ENCODE peak calls at places on chromosomes 3 and 15, in nine cellular contexts. H, Y, V, J, F, O, N, W and L are unnamed samples.

GRCh38 chr3:188772886-188773285 is 398.9 kb upstream of the TPRG1 start:
- DNase-seq in H (peak), Y (no peak), V (no peak), J (peak), F (peak), O (no peak), N (no peak), W (no peak), L (no peak)

GRCh38 chr15:37038036-37038715 is 62.2 kb downstream of the MEIS2 start:
- DNase-seq in H (no peak), Y (no peak), V (no peak), J (no peak), F (peak), O (no peak), N (no peak), W (no peak), L (no peak)

GRCh38 chr15:65956307-65956706 is 87.0 kb downstream of the RAB11A start:
- DNase-seq in H (no peak), Y (no peak), V (no peak), J (no peak), F (no peak), O (no peak), N (no peak), W (no peak), L (no peak)

GRCh38 chr15:73897441-73898261 is 24.3 kb downstream of the TBC1D21 start:
- DNase-seq in H (peak), Y (peak), V (peak), J (peak), F (peak), O (peak), N (peak), W (peak), L (peak)

GRCh38 chr15:67783303-67783702 is 42.0 kb upstream of the SKOR1 start:
- DNase-seq in H (no peak), Y (peak), V (no peak), J (no peak), F (no peak), O (no peak), N (no peak), W (no peak), L (no peak)

GRCh38 chr15:31317980-31318342 is 8.7 kb upstream of the KLF13 start:
- DNase-seq in H (no peak), Y (no peak), V (no peak), J (peak), F (no peak), O (no peak), N (no peak), W (no peak), L (no peak)

GRCh38 chr15:101372149-101372577 is 77.1 kb upstream of the SNRPA1 start:
- DNase-seq in H (no peak), Y (peak), V (no peak), J (peak), F (peak), O (no peak), N (no peak), W (no peak), L (no peak)

GRCh38 chr15:85024509-85025336 is 43.1 kb downstream of the PDE8A start:
- DNase-seq in H (peak), Y (no peak), V (no peak), J (peak), F (peak), O (no peak), N (no peak), W (no peak), L (no peak)

GRCh38 chr15:72859023-72859756 is 75.6 kb upstream of the ADPGK start:
- DNase-seq in H (no peak), Y (peak), V (no peak), J (no peak), F (no peak), O (no peak), N (no peak), W (no peak), L (no peak)

GRCh38 chr3:119885746-119886530 is 104.0 kb downstream of the NR1I2 start:
- DNase-seq in H (no peak), Y (no peak), V (no peak), J (peak), F (no peak), O (no peak), N (no peak), W (no peak), L (no peak)

GRCh38 chr15:69827751-69828150 is 270.0 kb downstream of the TLE3 start:
- DNase-seq in H (no peak), Y (no peak), V (no peak), J (no peak), F (no peak), O (no peak), N (no peak), W (no peak), L (no peak)

GRCh38 chr3:69197922-69198540 is 75.6 kb upstream of the LMOD3 start:
- DNase-seq in H (no peak), Y (peak), V (no peak), J (no peak), F (no peak), O (no peak), N (no peak), W (no peak), L (no peak)

GRCh38 chr15:99452010-99452409 is 113.8 kb upstream of the MEF2A start:
- DNase-seq in H (no peak), Y (no peak), V (no peak), J (no peak), F (no peak), O (no peak), N (no peak), W (peak), L (no peak)

GRCh38 chr15:99454107-99454809 is 111.5 kb upstream of the MEF2A start:
- DNase-seq in H (no peak), Y (no peak), V (no peak), J (no peak), F (no peak), O (no peak), N (no peak), W (no peak), L (no peak)

GRCh38 chr15:99453646-99454045 is 112.1 kb upstream of the MEF2A start:
- DNase-seq in H (no peak), Y (no peak), V (no peak), J (no peak), F (no peak), O (no peak), N (no peak), W (no peak), L (no peak)

GRCh38 chr15:99451484-99451883 is 114.3 kb upstream of the MEF2A start:
- DNase-seq in H (no peak), Y (no peak), V (no peak), J (no peak), F (no peak), O (no peak), N (no peak), W (peak), L (no peak)

DNA sequence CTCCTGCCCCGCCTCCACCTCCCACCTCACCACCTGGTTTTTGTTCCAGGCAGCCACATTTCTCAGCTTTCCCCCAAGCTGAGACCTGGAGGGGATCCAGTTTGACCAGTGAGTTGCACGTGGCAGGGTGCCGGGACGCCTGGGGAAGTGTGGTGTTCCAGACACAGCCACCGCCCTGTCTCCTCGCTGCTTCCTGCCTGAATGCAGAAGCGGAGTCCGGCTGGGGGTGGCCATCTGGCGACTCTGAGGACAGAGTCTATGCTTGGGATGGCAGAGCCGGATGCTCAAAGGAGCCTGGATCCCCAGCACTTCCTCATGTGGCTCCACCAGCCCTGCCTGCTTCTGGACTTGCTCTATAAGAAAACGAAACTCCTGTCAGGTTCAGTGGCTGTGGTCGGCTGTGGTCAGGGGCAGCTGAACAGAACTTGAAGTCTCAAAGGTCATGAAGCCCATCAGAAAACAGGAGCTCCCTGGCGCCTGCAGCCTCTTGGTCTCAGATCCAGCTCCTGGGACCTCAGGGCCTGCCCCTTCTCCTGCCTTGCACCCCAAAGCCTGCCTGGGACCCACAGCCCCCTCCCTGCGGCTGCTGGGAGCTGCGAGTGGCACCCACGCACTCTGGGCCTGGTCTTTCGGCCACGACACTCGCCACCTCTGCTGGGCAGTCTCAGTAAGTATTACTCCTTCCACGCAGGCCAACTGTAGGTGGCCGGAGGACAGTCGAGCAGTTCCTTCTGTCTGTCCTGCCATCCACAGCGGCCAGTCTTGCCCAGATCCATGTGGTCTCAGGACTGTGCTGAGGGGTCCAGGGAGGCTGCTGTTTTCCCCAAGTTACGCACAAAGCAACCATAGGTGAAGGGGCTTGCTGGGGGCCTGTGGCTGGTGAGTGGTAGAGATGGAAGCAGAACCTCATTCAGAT is 112.8 kb upstream of the MEF2A start:
- DNase-seq in H (no peak), Y (peak), V (peak), J (no peak), F (peak), O (peak), N (peak), W (peak), L (no peak)
- H3K4me3 ChIP-seq in H (no peak), Y (no peak), V (peak), J (no peak), F (peak), O (no peak), N (no peak), W (no peak), L (no peak)

DNA sequence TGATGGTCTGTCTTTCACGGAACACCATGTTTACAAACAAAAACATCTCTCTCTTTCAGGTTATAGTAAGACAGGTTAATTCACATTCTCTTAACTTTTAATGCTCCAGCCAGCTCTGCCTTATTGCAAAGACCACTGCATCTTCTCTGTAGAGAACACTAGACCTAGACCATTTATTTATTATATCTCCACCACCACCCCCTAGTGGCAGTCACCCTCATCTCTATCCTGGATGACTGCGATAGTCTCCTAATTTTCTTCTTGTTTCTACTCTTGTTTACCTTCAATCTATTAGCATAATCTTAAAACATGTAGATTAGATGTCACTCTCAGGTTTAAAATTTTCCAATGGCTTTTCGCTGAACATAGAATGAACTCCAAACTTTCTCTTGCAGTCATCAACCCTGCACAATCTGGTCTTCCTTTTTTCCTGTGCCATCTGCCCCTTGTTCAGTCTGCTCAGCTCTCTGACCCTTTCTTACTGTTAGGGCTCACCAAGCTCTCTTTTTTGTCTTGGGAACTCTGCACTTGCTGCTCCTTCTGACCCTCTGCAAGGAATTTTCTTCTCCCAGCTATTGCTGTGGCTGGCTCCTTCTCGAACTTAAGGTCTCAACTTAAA is 155.6 kb downstream of the SQOR start:
- DNase-seq in H (peak), Y (peak), V (no peak), J (peak), F (peak), O (peak), N (peak), W (no peak), L (no peak)
- TF ChIP-seq CTCF in H (peak), Y (peak), V (peak), J (peak), F (peak), O (peak), N (peak), W (peak), L (peak)

GRCh38 chr3:138938877-138939562 is 7.9 kb downstream of the FOXL2 start:
- DNase-seq in H (no peak), Y (no peak), V (no peak), J (no peak), F (no peak), O (no peak), N (no peak), W (no peak), L (no peak)
- H3K4me3 ChIP-seq in H (no peak), Y (no peak), V (no peak), J (no peak), F (no peak), O (no peak), N (no peak), W (no peak), L (no peak)

DNA sequence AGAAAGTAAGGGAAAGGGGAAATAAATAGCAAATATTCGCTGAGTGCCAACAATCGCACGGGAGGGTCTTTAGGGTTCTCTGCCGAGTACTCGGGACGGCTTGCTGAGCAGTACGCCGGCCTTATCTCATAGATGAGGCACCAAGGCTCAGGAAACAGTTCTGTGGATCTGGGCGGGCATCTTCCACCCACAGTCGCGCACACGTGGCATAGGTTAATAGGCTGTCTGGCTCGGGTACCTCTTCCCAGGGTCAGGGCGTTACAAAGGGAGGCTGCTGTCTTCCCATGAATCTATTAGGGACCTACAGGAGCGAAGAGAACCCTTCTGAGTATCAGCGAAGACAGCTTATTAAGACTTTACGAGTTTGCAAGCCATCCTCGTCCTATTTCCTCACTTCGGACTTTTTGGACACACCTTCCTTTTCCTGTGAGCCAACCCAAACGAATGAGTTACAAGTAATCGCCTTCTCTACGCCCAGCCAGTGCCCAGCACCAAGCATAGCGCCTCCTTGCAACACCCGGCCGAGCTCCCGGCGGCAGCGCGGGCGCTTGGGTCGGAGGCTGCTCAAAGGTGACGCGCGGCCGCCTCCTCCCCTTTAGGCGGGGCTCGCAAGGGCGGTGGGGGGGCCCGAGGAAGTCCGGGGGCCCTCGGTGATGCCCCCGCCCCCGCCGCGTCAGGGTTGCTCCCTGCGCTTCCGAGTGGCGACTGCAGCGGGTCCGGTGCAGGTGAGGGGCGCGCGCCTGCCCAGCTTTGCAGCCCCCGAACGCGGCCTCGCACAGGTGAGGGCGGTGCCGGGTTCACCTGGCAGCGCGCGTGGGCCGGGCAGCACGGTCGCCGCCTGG is at the start of gene MCTP2:
- DNase-seq in H (peak), Y (peak), V (peak), J (peak), F (peak), O (peak), N (peak), W (peak), L (no peak)
- TF ChIP-seq CTCF in H (no peak), Y (peak), V (no peak), J (no peak), F (no peak), O (no peak), N (peak), W (no peak), L (no peak)

DNA sequence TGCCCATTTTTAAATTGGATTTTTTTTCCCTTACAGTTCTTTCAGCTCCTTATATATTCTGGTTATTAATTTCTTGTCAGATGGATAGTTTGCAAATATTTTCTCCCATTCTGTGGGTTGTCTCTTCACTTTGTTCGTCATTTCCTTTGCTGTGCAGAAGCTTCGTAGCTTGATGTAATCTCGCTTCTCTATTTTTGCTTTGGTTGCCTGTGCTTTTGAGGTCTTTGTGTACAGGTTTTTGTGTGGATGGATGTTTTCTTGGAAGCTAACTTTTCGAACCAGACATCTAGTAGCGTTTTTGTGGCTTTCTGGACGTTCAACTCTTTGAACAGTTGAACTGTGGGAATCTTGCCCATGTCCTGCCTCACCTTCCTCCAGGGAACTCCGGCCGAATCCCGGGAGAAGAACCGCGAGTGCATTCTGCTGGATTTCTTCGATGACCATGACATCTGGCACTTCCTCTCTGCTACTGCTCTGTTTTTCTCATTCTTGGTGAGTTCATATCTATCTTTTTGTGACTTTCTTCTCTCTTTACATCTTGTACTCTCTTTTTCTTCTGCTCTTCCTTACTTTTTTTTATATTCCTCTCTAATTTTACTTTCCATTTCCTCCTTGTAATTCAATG is 70.6 kb downstream of the USF3 start:
- DNase-seq in H (no peak), Y (no peak), V (no peak), J (no peak), F (no peak), O (no peak), N (no peak), W (no peak), L (no peak)
- H3K4me3 ChIP-seq in H (no peak), Y (no peak), V (peak), J (no peak), F (no peak), O (no peak), N (no peak), W (no peak), L (no peak)

DNA sequence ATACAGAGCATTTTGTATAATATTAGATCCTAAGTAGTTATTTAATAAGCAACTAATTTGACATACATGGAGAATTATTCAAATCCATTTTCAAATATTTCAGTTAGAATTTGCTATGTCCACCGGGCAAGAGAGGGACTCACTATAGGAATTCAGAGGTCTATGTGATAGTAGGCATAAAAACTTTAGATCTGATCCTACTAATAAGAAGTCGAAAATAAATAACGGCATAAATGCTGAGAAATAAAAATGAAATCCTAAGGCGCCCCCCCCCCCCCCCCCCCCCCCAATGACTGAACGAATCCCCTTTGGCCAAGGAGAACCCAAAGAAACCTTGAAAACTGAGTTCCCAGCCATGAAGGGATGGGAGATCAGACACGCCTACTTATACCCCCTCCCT is 80.6 kb downstream of the ZNF385D start:
- DNase-seq in H (no peak), Y (no peak), V (no peak), J (no peak), F (no peak), O (no peak), N (no peak), W (no peak), L (no peak)
- TF ChIP-seq CTCF in H (no peak), Y (no peak), V (no peak), J (no peak), F (no peak), O (no peak), N (no peak), W (no peak), L (no peak)